ENCODE peak calls at places on chromosomes 7 and 10, in five cellular contexts. One of them, this sample, is unnamed.

GRCh38 chr7:73504017-73504416 is 18.1 kb downstream of the BAZ1B start:
- DNase-seq in cardiac fibroblast: no peak
- DNase-seq in suprapubic skin: peak; percentile 35
- DNase-seq in ureter: no peak
- DNase-seq in DMS 273 treated with DMSO at 0.1 percent for 48 hours: no peak
- DNase-seq in this sample: no peak

GRCh38 chr10:132522521-132523411 is 14.8 kb upstream of the INPP5A start:
- DNase-seq in suprapubic skin: peak; percentile 72
- DNase-seq in cardiac fibroblast: no peak
- DNase-seq in DMS 273 treated with DMSO at 0.1 percent for 48 hours: no peak
- DNase-seq in ureter: peak; percentile 39
- DNase-seq in this sample: no peak

GRCh38 chr7:140673770-140674155 is 1.0 kb downstream of the ADCK2 start:
- DNase-seq in ureter: no peak
- DNase-seq in suprapubic skin: no peak
- DNase-seq in DMS 273 treated with DMSO at 0.1 percent for 48 hours: no peak
- DNase-seq in cardiac fibroblast: no peak
- DNase-seq in this sample: no peak

GRCh38 chr7:16785316-16785715 is 19.5 kb downstream of the AGR2 start:
- DNase-seq in DMS 273 treated with DMSO at 0.1 percent for 48 hours: no peak
- DNase-seq in cardiac fibroblast: no peak
- DNase-seq in ureter: no peak
- DNase-seq in suprapubic skin: no peak
- DNase-seq in this sample: no peak

GRCh38 chr7:3446786-3447185 is 145.7 kb downstream of the SDK1 start:
- DNase-seq in DMS 273 treated with DMSO at 0.1 percent for 48 hours: no peak
- DNase-seq in suprapubic skin: no peak
- DNase-seq in cardiac fibroblast: no peak
- DNase-seq in ureter: no peak
- DNase-seq in this sample: no peak

GRCh38 chr10:114600067-114600466 is 58.0 kb downstream of the ABLIM1 start:
- DNase-seq in suprapubic skin: no peak
- DNase-seq in ureter: no peak
- DNase-seq in DMS 273 treated with DMSO at 0.1 percent for 48 hours: no peak
- DNase-seq in cardiac fibroblast: no peak
- DNase-seq in this sample: no peak

GRCh38 chr7:68321076-68321639 is 1277.1 kb upstream of the AUTS2 start:
- DNase-seq in cardiac fibroblast: no peak
- DNase-seq in DMS 273 treated with DMSO at 0.1 percent for 48 hours: peak; percentile 99
- DNase-seq in suprapubic skin: no peak
- DNase-seq in ureter: peak; percentile 79
- DNase-seq in this sample: no peak

GRCh38 chr10:43282881-43283280 is 16.0 kb upstream of the RASGEF1A start:
- DNase-seq in DMS 273 treated with DMSO at 0.1 percent for 48 hours: no peak
- DNase-seq in suprapubic skin: peak; percentile 49
- DNase-seq in ureter: no peak
- DNase-seq in cardiac fibroblast: no peak
- DNase-seq in this sample: no peak

This sample was measured in NCI-H1417 treated with DMSO at 0.1 percent for 48 hours.